ENCODE peak calls at places on chromosomes 13 and 19, in ten cellular contexts. One of them, this sample, is unnamed.

GRCh38 chr13:109162248-109163051 is 533.0 kb downstream of the MYO16 start:
- DNase-seq in fibroblast of the aortic adventitia: no peak
- DNase-seq in amniotic stem cell: no peak
- DNase-seq in iris pigment epithelial cell: no peak
- DNase-seq in Daoy: peak
- DNase-seq in coronary artery: no peak
- DNase-seq in mesothelial cell of epicardium: no peak
- DNase-seq in caudate nucleus: no peak
- DNase-seq in NCI-H187 treated with DMSO at 0.1 percent for 48 hours: peak
- DNase-seq in stimulated activated CD4-positive, alpha-beta T cell treated with anti-CD3 and anti-CD28 coated beads, Interleukin-1b, Interleukin-23, amount 100 ng/mL, for 48 hours: peak
- DNase-seq in this sample: no peak

GRCh38 chr19:52343548-52343947 is 7.5 kb downstream of the ZNF610 start:
- DNase-seq in amniotic stem cell: no peak
- DNase-seq in mesothelial cell of epicardium: peak
- DNase-seq in coronary artery: no peak
- DNase-seq in NCI-H187 treated with DMSO at 0.1 percent for 48 hours: peak
- DNase-seq in Daoy: peak
- DNase-seq in stimulated activated CD4-positive, alpha-beta T cell treated with anti-CD3 and anti-CD28 coated beads, Interleukin-1b, Interleukin-23, amount 100 ng/mL, for 48 hours: peak
- DNase-seq in iris pigment epithelial cell: peak
- DNase-seq in caudate nucleus: peak
- DNase-seq in fibroblast of the aortic adventitia: peak
- DNase-seq in this sample: no peak

GRCh38 chr13:40506592-40507446 is 159.6 kb downstream of the FOXO1 start:
- DNase-seq in amniotic stem cell: no peak
- DNase-seq in mesothelial cell of epicardium: no peak
- DNase-seq in coronary artery: no peak
- DNase-seq in caudate nucleus: no peak
- DNase-seq in stimulated activated CD4-positive, alpha-beta T cell treated with anti-CD3 and anti-CD28 coated beads, Interleukin-1b, Interleukin-23, amount 100 ng/mL, for 48 hours: no peak
- DNase-seq in iris pigment epithelial cell: no peak
- DNase-seq in NCI-H187 treated with DMSO at 0.1 percent for 48 hours: no peak
- DNase-seq in fibroblast of the aortic adventitia: no peak
- DNase-seq in Daoy: no peak
- DNase-seq in this sample: no peak

GRCh38 chr13:23992722-23993438 is 95.6 kb upstream of the C1QTNF9B start:
- DNase-seq in coronary artery: no peak
- DNase-seq in NCI-H187 treated with DMSO at 0.1 percent for 48 hours: no peak
- DNase-seq in fibroblast of the aortic adventitia: no peak
- DNase-seq in Daoy: no peak
- DNase-seq in amniotic stem cell: no peak
- DNase-seq in iris pigment epithelial cell: no peak
- DNase-seq in stimulated activated CD4-positive, alpha-beta T cell treated with anti-CD3 and anti-CD28 coated beads, Interleukin-1b, Interleukin-23, amount 100 ng/mL, for 48 hours: no peak
- DNase-seq in mesothelial cell of epicardium: no peak
- DNase-seq in caudate nucleus: peak
- DNase-seq in this sample: no peak

GRCh38 chr19:11496391-11497163 is 9.1 kb downstream of the ZNF653 start:
- DNase-seq in Daoy: peak
- DNase-seq in fibroblast of the aortic adventitia: peak
- DNase-seq in stimulated activated CD4-positive, alpha-beta T cell treated with anti-CD3 and anti-CD28 coated beads, Interleukin-1b, Interleukin-23, amount 100 ng/mL, for 48 hours: peak
- DNase-seq in mesothelial cell of epicardium: peak
- DNase-seq in NCI-H187 treated with DMSO at 0.1 percent for 48 hours: no peak
- DNase-seq in iris pigment epithelial cell: peak
- DNase-seq in coronary artery: no peak
- DNase-seq in caudate nucleus: no peak
- DNase-seq in amniotic stem cell: peak
- DNase-seq in this sample: peak

GRCh38 chr19:35083678-35084077 is 31.9 kb upstream of the FXYD3 start:
- DNase-seq in Daoy: no peak
- DNase-seq in fibroblast of the aortic adventitia: no peak
- DNase-seq in stimulated activated CD4-positive, alpha-beta T cell treated with anti-CD3 and anti-CD28 coated beads, Interleukin-1b, Interleukin-23, amount 100 ng/mL, for 48 hours: no peak
- DNase-seq in caudate nucleus: no peak
- DNase-seq in mesothelial cell of epicardium: no peak
- DNase-seq in NCI-H187 treated with DMSO at 0.1 percent for 48 hours: no peak
- DNase-seq in coronary artery: no peak
- DNase-seq in iris pigment epithelial cell: no peak
- DNase-seq in amniotic stem cell: no peak
- DNase-seq in this sample: no peak

GRCh38 chr19:56111601-56112312 is 9.3 kb downstream of the ZNF787 start:
- DNase-seq in amniotic stem cell: no peak
- DNase-seq in NCI-H187 treated with DMSO at 0.1 percent for 48 hours: no peak
- DNase-seq in stimulated activated CD4-positive, alpha-beta T cell treated with anti-CD3 and anti-CD28 coated beads, Interleukin-1b, Interleukin-23, amount 100 ng/mL, for 48 hours: peak
- DNase-seq in caudate nucleus: peak
- DNase-seq in coronary artery: no peak
- DNase-seq in mesothelial cell of epicardium: no peak
- DNase-seq in iris pigment epithelial cell: no peak
- DNase-seq in fibroblast of the aortic adventitia: no peak
- DNase-seq in Daoy: no peak
- DNase-seq in this sample: no peak

GRCh38 chr13:40159736-40160135 is 504.3 kb downstream of the COG6 start:
- DNase-seq in iris pigment epithelial cell: no peak
- DNase-seq in NCI-H187 treated with DMSO at 0.1 percent for 48 hours: no peak
- DNase-seq in stimulated activated CD4-positive, alpha-beta T cell treated with anti-CD3 and anti-CD28 coated beads, Interleukin-1b, Interleukin-23, amount 100 ng/mL, for 48 hours: no peak
- DNase-seq in amniotic stem cell: no peak
- DNase-seq in fibroblast of the aortic adventitia: no peak
- DNase-seq in caudate nucleus: no peak
- DNase-seq in coronary artery: no peak
- DNase-seq in mesothelial cell of epicardium: no peak
- DNase-seq in Daoy: no peak
- DNase-seq in this sample: no peak

GRCh38 chr13:79128158-79128557 is 277.9 kb downstream of the RBM26 start:
- DNase-seq in caudate nucleus: no peak
- DNase-seq in mesothelial cell of epicardium: no peak
- DNase-seq in amniotic stem cell: no peak
- DNase-seq in coronary artery: no peak
- DNase-seq in fibroblast of the aortic adventitia: peak
- DNase-seq in iris pigment epithelial cell: peak
- DNase-seq in Daoy: peak
- DNase-seq in NCI-H187 treated with DMSO at 0.1 percent for 48 hours: no peak
- DNase-seq in stimulated activated CD4-positive, alpha-beta T cell treated with anti-CD3 and anti-CD28 coated beads, Interleukin-1b, Interleukin-23, amount 100 ng/mL, for 48 hours: no peak
- DNase-seq in this sample: peak

GRCh38 chr19:38736036-38736412 is 8.2 kb downstream of the CAPN12 start:
- DNase-seq in fibroblast of the aortic adventitia: no peak
- DNase-seq in iris pigment epithelial cell: no peak
- DNase-seq in Daoy: peak
- DNase-seq in coronary artery: peak
- DNase-seq in stimulated activated CD4-positive, alpha-beta T cell treated with anti-CD3 and anti-CD28 coated beads, Interleukin-1b, Interleukin-23, amount 100 ng/mL, for 48 hours: peak
- DNase-seq in amniotic stem cell: no peak
- DNase-seq in NCI-H187 treated with DMSO at 0.1 percent for 48 hours: no peak
- DNase-seq in mesothelial cell of epicardium: peak
- DNase-seq in caudate nucleus: peak
- DNase-seq in this sample: no peak

GRCh38 chr13:110421696-110422395 is 114.8 kb downstream of the COL4A2 start:
- DNase-seq in stimulated activated CD4-positive, alpha-beta T cell treated with anti-CD3 and anti-CD28 coated beads, Interleukin-1b, Interleukin-23, amount 100 ng/mL, for 48 hours: no peak
- DNase-seq in NCI-H187 treated with DMSO at 0.1 percent for 48 hours: no peak
- DNase-seq in mesothelial cell of epicardium: no peak
- DNase-seq in fibroblast of the aortic adventitia: peak
- DNase-seq in coronary artery: no peak
- DNase-seq in iris pigment epithelial cell: peak
- DNase-seq in caudate nucleus: no peak
- DNase-seq in Daoy: peak
- DNase-seq in amniotic stem cell: no peak
- DNase-seq in this sample: peak

GRCh38 chr13:47081246-47081645 is 184.4 kb upstream of the HTR2A start:
- DNase-seq in stimulated activated CD4-positive, alpha-beta T cell treated with anti-CD3 and anti-CD28 coated beads, Interleukin-1b, Interleukin-23, amount 100 ng/mL, for 48 hours: no peak
- DNase-seq in amniotic stem cell: no peak
- DNase-seq in NCI-H187 treated with DMSO at 0.1 percent for 48 hours: no peak
- DNase-seq in Daoy: no peak
- DNase-seq in mesothelial cell of epicardium: no peak
- DNase-seq in caudate nucleus: no peak
- DNase-seq in iris pigment epithelial cell: no peak
- DNase-seq in coronary artery: no peak
- DNase-seq in fibroblast of the aortic adventitia: no peak
- DNase-seq in this sample: no peak